ENCODE peak calls at places on chromosomes 7 and 10, in four cellular contexts. T, A, W and I are unnamed samples.

GRCh38 chr10:45464958-45465567 is 91.0 kb downstream of the ALOX5 start:
- DNase-seq in W (peak), T (peak), A (peak), I (no peak)

GRCh38 chr7:136517971-136518370 is 350.5 kb upstream of the CHRM2 start:
- DNase-seq in W (no peak), A (no peak), T (no peak), I (no peak)

GRCh38 chr10:79196470-79197461 is 128.0 kb downstream of the ZMIZ1 start:
- DNase-seq in W (peak), A (peak), T (peak), I (peak)

GRCh38 chr10:1715821-1716220 is 21.5 kb downstream of the ADARB2 start:
- DNase-seq in W (no peak), A (peak), T (no peak), I (no peak)

GRCh38 chr10:85124592-85124991 is 796.2 kb downstream of the CCSER2 start:
- DNase-seq in A (no peak), W (no peak), T (no peak), I (no peak)

GRCh38 chr7:282621-283020 is 7.3 kb upstream of the FOXL3 start:
- DNase-seq in W (no peak), A (no peak), T (no peak), I (no peak)

GRCh38 chr7:49775065-49775948 is 1.9 kb downstream of the VWC2 start:
- DNase-seq in A (peak), W (no peak), T (no peak), I (no peak)

GRCh38 chr7:87570178-87570577 is 30.5 kb downstream of the ABCB1 start:
- DNase-seq in A (no peak), W (no peak), T (no peak), I (no peak)

GRCh38 chr10:102660891-102661613 is 16.8 kb downstream of the TRIM8 start:
- DNase-seq in T (no peak), A (peak), W (no peak), I (no peak)

GRCh38 chr7:112869111-112869774 is 79.0 kb upstream of the TMEM168 start:
- DNase-seq in W (no peak), T (peak), A (peak), I (no peak)

GRCh38 chr7:45714521-45714820 is 140.3 kb downstream of the ADCY1 start:
- DNase-seq in A (no peak), W (no peak), T (no peak), I (no peak)

GRCh38 chr7:150986099-150986512 is 4.7 kb upstream of the NOS3 start:
- DNase-seq in A (peak), W (peak), T (no peak), I (peak)

GRCh38 chr7:36280840-36281812 is 108.5 kb upstream of the ANLN start:
- DNase-seq in W (peak), A (peak), T (no peak), I (peak)

GRCh38 chr7:99731638-99732374 is 3.2 kb downstream of the CYP3A7 start:
- DNase-seq in T (no peak), W (no peak), A (no peak), I (no peak)

GRCh38 chr7:99733003-99733402 is 2.0 kb downstream of the CYP3A7 start:
- DNase-seq in A (no peak), T (no peak), W (no peak), I (no peak)

GRCh38 chr7:99730992-99731391 is 4.0 kb downstream of the CYP3A7 start:
- DNase-seq in A (no peak), W (no peak), T (no peak), I (no peak)

GRCh38 chr7:99734987-99735386 is at the start of gene CYP3A7:
- DNase-seq in T (no peak), A (no peak), W (no peak), I (no peak)

GRCh38 chr7:99733448-99733847 is 1.5 kb downstream of the CYP3A7 start:
- DNase-seq in T (no peak), A (no peak), W (no peak), I (no peak)
- TF ChIP-seq CTCF in T (peak), A (no peak), W (no peak), I (no peak)

GRCh38 chr7:31151849-31152248 is 99.7 kb downstream of the ADCYAP1R1 start:
- DNase-seq in A (no peak), T (no peak), W (no peak), I (no peak)

GRCh38 chr7:31145339-31145738 is 93.2 kb downstream of the ADCYAP1R1 start:
- DNase-seq in A (no peak), T (no peak), W (no peak), I (no peak)

GRCh38 chr7:31146026-31146425 is 93.9 kb downstream of the ADCYAP1R1 start:
- DNase-seq in T (no peak), A (no peak), W (no peak), I (no peak)
- TF ChIP-seq CTCF in T (no peak), A (no peak), W (no peak), I (no peak)

DNA sequence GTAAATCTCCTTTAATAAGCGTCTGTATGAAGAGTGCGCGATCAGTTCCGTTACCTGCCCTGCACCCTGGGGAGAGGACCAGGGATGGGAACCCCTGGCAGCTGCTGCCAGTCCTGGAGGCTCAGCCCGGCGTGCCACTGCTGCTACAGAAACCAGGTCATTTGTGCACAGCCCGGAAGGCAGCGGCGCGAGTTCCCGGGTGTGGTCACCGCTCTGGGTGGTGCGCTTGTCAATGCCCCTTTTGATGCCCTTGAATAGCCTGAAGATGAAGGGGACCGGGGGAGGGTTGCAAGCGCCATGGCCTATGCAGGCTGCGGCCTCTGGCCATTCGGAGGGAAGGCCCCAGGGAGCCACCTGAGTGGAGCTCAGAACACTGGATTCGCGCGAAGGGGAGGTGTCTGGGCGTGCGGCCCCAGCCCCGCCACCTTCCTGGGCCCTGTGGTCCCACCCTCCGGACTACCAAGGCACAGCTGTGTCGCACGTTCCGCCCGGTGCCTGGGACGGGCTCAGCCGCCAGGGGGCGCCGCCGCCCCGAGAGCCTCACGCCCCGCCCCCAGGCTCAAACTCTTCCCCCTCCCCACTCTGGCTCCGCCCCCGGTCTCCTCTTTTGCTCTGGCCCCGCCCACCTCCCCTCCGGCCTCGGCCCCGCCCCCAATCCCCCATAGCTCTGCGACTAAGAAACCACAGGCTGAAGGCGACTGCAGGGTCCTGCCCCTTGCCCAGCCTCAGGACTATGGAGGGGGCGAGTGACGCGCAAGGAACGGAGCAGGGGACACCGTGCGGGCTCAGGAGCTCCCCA is 16.5 kb downstream of the AP5Z1 start:
- DNase-seq in A (peak), W (peak), T (no peak), I (peak)
- TF ChIP-seq CTCF in A (peak), W (peak), T (peak), I (no peak)

DNA sequence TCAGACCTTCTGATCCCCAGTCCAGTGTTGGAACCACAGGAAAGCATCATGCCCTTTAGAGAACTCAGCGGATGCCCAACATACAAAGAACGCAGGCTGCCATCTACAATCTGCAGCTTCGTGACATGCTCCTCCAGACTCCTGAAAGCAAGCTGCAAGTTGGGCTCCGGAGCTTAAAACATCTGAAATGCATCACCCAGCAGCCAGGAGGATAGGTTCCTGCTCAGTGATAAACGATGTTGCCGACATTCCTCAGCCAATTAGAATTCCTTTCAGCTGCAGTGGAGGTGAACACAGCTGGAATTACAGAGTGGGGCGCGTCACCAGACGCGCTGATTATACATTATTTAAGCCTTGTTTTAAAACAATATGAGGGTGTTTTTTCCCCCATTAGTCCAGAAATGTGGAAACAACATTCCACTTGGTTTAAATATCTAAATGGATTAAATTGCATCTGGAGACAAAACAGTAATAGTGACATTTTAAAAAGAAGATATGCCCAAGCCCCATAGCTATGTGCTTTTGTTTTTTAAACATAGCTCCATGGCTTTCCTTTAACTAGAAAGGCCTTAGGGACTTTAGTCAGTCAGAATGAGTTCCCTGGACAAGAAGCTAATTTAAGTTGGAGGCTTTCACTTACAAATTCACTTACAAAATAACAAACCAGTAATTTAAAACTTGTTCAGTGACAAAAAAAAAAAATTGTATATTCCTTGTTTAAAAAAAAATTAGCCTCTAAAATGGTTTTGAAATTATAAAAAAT is 6.3 kb downstream of the SMURF1 start:
- DNase-seq in A (no peak), T (no peak), W (no peak), I (no peak)
- TF ChIP-seq CTCF in A (no peak), T (no peak), W (no peak), I (no peak)

GRCh38 chr10:87860156-87860795 is 3.1 kb downstream of the KLLN start:
- DNase-seq in T (peak), W (peak), A (peak), I (no peak)
- TF ChIP-seq CTCF in T (peak), W (peak), A (peak), I (no peak)

GRCh38 chr7:103094102-103094501 is 19.2 kb downstream of the ARMC10 start:
- DNase-seq in A (no peak), T (no peak), W (no peak), I (no peak)
- TF ChIP-seq CTCF in A (no peak), T (no peak), W (peak), I (no peak)

GRCh38 chr10:62413652-62414051 is 39.5 kb downstream of the ZNF365 start:
- DNase-seq in A (no peak), W (no peak), T (no peak), I (no peak)

GRCh38 chr10:62413048-62413447 is 38.9 kb downstream of the ZNF365 start:
- DNase-seq in W (no peak), T (no peak), A (no peak), I (no peak)

GRCh38 chr10:62414359-62414758 is 40.2 kb downstream of the ZNF365 start:
- DNase-seq in A (no peak), W (no peak), T (no peak), I (no peak)
- TF ChIP-seq CTCF in A (no peak), W (no peak), T (no peak), I (no peak)

GRCh38 chr7:69126896-69127479 is 471.3 kb upstream of the AUTS2 start:
- DNase-seq in W (no peak), A (no peak), T (no peak), I (no peak)
- TF ChIP-seq CTCF in W (no peak), A (no peak), T (no peak), I (no peak)

GRCh38 chr10:8047452-8048280 is 6.8 kb upstream of the GATA3 start:
- DNase-seq in T (no peak), A (no peak), W (no peak), I (no peak)

GRCh38 chr10:8049874-8050560 is 4.5 kb upstream of the GATA3 start:
- DNase-seq in A (no peak), W (no peak), T (no peak), I (no peak)

GRCh38 chr10:8048281-8049008 is 6.0 kb upstream of the GATA3 start:
- DNase-seq in T (no peak), W (no peak), A (no peak), I (no peak)

GRCh38 chr10:8050561-8051108 is 3.9 kb upstream of the GATA3 start:
- DNase-seq in T (no peak), A (no peak), W (no peak), I (no peak)

DNA sequence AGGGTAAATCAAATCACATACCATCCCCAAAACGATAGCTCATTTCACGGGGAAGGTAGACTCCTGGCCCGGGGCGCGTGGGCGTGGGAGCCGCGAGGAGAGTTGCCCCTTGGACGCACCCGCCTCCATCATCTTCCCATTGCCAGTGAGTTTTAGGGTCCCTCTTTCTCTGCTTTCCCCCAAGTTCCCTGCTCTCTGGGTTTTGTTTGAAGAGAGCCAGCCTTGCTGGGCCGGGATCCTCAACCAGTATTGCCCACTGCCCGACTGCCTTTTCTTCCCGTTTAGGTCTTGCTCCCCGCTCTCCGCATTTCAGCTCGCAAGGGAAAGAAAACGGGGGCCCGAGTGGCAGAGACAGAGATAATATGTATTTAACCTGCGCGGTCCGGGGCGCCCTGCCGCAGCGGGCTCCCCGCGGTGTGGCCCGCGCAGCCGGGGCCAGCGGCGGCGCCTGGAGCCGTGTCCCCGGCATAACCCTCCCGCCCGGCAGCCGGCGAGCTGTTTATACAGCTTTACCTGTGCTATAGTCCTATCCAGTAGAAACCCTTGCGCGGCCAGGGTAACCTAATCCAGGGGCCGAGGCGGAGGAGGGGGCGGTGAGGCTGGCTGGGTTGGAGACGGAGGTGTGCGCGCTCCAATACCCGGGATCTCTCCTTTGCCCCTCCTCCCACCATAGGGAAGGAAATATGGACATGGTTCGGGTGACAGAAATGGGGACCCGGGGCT is 5.2 kb upstream of the GATA3 start:
- DNase-seq in A (no peak), T (no peak), W (no peak), I (no peak)
- TF ChIP-seq CTCF in A (no peak), T (no peak), W (no peak), I (no peak)

DNA sequence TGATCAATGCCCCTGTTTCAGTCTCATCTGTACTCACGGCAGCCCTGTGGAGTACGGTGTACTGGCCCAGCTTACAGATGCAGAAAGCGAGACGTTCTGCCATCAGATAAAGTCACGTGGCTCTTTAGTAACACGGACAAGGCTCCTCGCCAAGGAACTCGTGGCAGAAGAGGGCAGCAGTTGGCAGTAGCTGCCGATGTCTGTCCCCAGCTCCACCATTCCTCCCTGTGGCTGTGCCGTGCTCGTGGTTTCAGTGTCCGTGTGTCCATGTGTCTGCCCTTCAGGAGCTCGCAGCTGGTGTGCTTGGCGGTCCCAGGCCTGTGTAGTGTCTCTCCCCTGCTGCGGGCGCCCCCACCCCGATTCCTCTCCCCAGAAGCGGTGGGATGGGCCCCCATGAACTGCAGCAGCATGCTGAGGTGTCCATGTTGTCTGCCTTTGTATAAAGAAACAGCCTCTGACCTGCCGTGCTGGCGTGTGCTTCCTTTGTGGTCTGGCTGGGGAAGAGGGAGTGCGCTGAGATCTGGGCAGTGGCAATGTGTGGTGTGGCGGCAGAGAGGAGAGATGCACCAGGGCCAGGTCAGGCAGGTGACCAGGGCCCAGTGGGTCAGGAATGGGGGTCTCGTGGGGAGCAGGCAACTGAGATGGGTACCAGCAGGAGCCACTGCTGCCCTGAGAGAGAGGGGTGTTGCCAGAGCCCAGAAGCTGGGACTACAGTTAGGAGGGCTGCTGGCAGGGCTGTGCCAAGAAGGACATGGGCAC is 9.8 kb downstream of the RHBDD2 start:
- DNase-seq in A (no peak), T (no peak), W (no peak), I (no peak)
- TF ChIP-seq CTCF in A (no peak), T (no peak), W (no peak), I (no peak)